ENCODE peak calls at places on chromosome 20, in ten cellular contexts. One of them, this sample, is unnamed.

GRCh38 chr20:32112862-32113261 is 3.3 kb downstream of the TM9SF4 start:
- DNase-seq in mesothelial cell of epicardium: no peak
- DNase-seq in fibroblast of pulmonary artery: no peak
- DNase-seq in progenitor cell of endocrine pancreas: no peak
- DNase-seq in PC-9: peak; percentile 9
- DNase-seq in nephron progenitor cell: no peak
- DNase-seq in body of pancreas: peak; percentile 65
- DNase-seq in cardiac muscle cell: no peak
- DNase-seq in AG10803: no peak
- DNase-seq in Peyer's patch: peak; percentile 69
- DNase-seq in this sample: no peak

GRCh38 chr20:61842011-61842410 is 223.7 kb downstream of the TAF4 start:
- DNase-seq in mesothelial cell of epicardium: no peak
- DNase-seq in fibroblast of pulmonary artery: no peak
- DNase-seq in progenitor cell of endocrine pancreas: no peak
- DNase-seq in PC-9: no peak
- DNase-seq in nephron progenitor cell: no peak
- DNase-seq in body of pancreas: no peak
- DNase-seq in cardiac muscle cell: peak; percentile 2
- DNase-seq in AG10803: no peak
- DNase-seq in Peyer's patch: peak; percentile 15
- DNase-seq in this sample: no peak

GRCh38 chr20:32470025-32470861 is 112.1 kb downstream of the ASXL1 start:
- DNase-seq in mesothelial cell of epicardium: no peak
- DNase-seq in fibroblast of pulmonary artery: peak; percentile 87
- DNase-seq in progenitor cell of endocrine pancreas: no peak
- DNase-seq in PC-9: no peak
- DNase-seq in nephron progenitor cell: peak; percentile 60
- DNase-seq in body of pancreas: peak; percentile 39
- DNase-seq in cardiac muscle cell: peak; percentile 38
- DNase-seq in AG10803: peak; percentile 33
- DNase-seq in Peyer's patch: no peak
- DNase-seq in this sample: peak; percentile 68

GRCh38 chr20:6665621-6666345 is 101.7 kb upstream of the BMP2 start:
- DNase-seq in mesothelial cell of epicardium: no peak
- DNase-seq in fibroblast of pulmonary artery: no peak
- DNase-seq in progenitor cell of endocrine pancreas: no peak
- DNase-seq in PC-9: no peak
- DNase-seq in nephron progenitor cell: no peak
- DNase-seq in body of pancreas: no peak
- DNase-seq in cardiac muscle cell: peak; percentile 28
- DNase-seq in AG10803: peak; percentile 17
- DNase-seq in Peyer's patch: no peak
- DNase-seq in this sample: no peak

GRCh38 chr20:33791959-33792597 is 19.1 kb upstream of the CHMP4B start:
- DNase-seq in mesothelial cell of epicardium: no peak
- DNase-seq in fibroblast of pulmonary artery: peak; percentile 59
- DNase-seq in progenitor cell of endocrine pancreas: peak; percentile 64
- DNase-seq in PC-9: peak; percentile 57
- DNase-seq in nephron progenitor cell: peak; percentile 68
- DNase-seq in body of pancreas: peak; percentile 36
- DNase-seq in cardiac muscle cell: peak; percentile 43
- DNase-seq in AG10803: peak; percentile 33
- DNase-seq in Peyer's patch: peak; percentile 66
- DNase-seq in this sample: peak; percentile 71

GRCh38 chr20:22106308-22106938 is 401.0 kb downstream of the PAX1 start:
- DNase-seq in mesothelial cell of epicardium: no peak
- DNase-seq in fibroblast of pulmonary artery: peak; percentile 8
- DNase-seq in progenitor cell of endocrine pancreas: no peak
- DNase-seq in PC-9: no peak
- DNase-seq in nephron progenitor cell: no peak
- DNase-seq in body of pancreas: peak; percentile 4
- DNase-seq in cardiac muscle cell: peak; percentile 47
- DNase-seq in AG10803: peak; percentile 65
- DNase-seq in Peyer's patch: no peak
- DNase-seq in this sample: no peak

GRCh38 chr20:25284131-25284601 is 36.3 kb downstream of the PYGB start:
- DNase-seq in mesothelial cell of epicardium: no peak
- DNase-seq in fibroblast of pulmonary artery: no peak
- DNase-seq in progenitor cell of endocrine pancreas: no peak
- DNase-seq in PC-9: no peak
- DNase-seq in nephron progenitor cell: no peak
- DNase-seq in body of pancreas: peak; percentile 2
- DNase-seq in cardiac muscle cell: no peak
- DNase-seq in AG10803: no peak
- DNase-seq in Peyer's patch: peak; percentile 35
- DNase-seq in this sample: no peak

GRCh38 chr20:8782804-8783203 is 286.1 kb upstream of the PLCB4 start:
- DNase-seq in mesothelial cell of epicardium: no peak
- DNase-seq in fibroblast of pulmonary artery: peak; percentile 69
- DNase-seq in progenitor cell of endocrine pancreas: no peak
- DNase-seq in PC-9: no peak
- DNase-seq in nephron progenitor cell: no peak
- DNase-seq in body of pancreas: no peak
- DNase-seq in cardiac muscle cell: no peak
- DNase-seq in AG10803: peak; percentile 86
- DNase-seq in Peyer's patch: no peak
- DNase-seq in this sample: no peak

GRCh38 chr20:35277127-35277526 is 795 bp downstream of the MMP24OS start:
- DNase-seq in mesothelial cell of epicardium: no peak
- DNase-seq in fibroblast of pulmonary artery: no peak
- DNase-seq in progenitor cell of endocrine pancreas: no peak
- DNase-seq in PC-9: no peak
- DNase-seq in nephron progenitor cell: no peak
- DNase-seq in body of pancreas: no peak
- DNase-seq in cardiac muscle cell: no peak
- DNase-seq in AG10803: no peak
- DNase-seq in Peyer's patch: no peak
- DNase-seq in this sample: no peak

GRCh38 chr20:63810730-63811490 is 20.2 kb downstream of the ZBTB46 start:
- DNase-seq in mesothelial cell of epicardium: no peak
- DNase-seq in fibroblast of pulmonary artery: no peak
- DNase-seq in progenitor cell of endocrine pancreas: no peak
- DNase-seq in PC-9: no peak
- DNase-seq in nephron progenitor cell: no peak
- DNase-seq in body of pancreas: no peak
- DNase-seq in cardiac muscle cell: no peak
- DNase-seq in AG10803: no peak
- DNase-seq in Peyer's patch: no peak
- DNase-seq in this sample: no peak

DNA sequence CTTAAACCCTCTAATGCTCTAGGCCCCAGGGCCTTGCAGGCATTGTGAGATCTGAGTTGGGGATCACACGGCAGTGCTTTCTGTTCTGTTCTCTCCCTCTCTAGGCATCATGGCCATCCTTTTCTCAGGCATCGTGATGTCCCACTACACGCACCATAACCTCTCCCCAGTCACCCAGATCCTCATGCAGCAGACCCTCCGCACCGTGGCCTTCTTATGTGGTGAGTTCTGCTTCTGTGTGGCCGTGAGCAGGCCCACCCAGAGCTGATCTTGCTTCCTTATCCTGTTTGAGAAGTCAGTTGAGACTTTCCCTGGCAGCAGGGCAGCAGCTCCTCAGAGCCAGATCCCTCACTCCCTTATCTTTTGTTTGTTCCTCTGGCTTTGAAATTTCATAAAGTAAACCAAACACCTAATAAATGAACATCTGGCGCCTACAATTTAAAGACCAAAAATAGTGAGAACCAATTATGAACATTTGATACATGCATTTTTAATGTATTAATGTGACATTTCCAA is 40.7 kb downstream of the SPATA2 start:
- DNase-seq in mesothelial cell of epicardium: no peak
- DNase-seq in fibroblast of pulmonary artery: no peak
- DNase-seq in progenitor cell of endocrine pancreas: no peak
- DNase-seq in PC-9: no peak
- DNase-seq in nephron progenitor cell: no peak
- DNase-seq in body of pancreas: no peak
- DNase-seq in cardiac muscle cell: no peak
- DNase-seq in AG10803: no peak
- DNase-seq in Peyer's patch: no peak
- DNase-seq in this sample: no peak
- TF ChIP-seq CTCF in mesothelial cell of epicardium: no peak
- TF ChIP-seq CTCF in fibroblast of pulmonary artery: no peak
- TF ChIP-seq CTCF in progenitor cell of endocrine pancreas: no peak
- TF ChIP-seq CTCF in PC-9: no peak
- TF ChIP-seq CTCF in nephron progenitor cell: no peak
- TF ChIP-seq CTCF in body of pancreas: no peak
- TF ChIP-seq CTCF in cardiac muscle cell: no peak
- TF ChIP-seq CTCF in AG10803: no peak
- TF ChIP-seq CTCF in Peyer's patch: no peak
- TF ChIP-seq CTCF in this sample: no peak

DNA sequence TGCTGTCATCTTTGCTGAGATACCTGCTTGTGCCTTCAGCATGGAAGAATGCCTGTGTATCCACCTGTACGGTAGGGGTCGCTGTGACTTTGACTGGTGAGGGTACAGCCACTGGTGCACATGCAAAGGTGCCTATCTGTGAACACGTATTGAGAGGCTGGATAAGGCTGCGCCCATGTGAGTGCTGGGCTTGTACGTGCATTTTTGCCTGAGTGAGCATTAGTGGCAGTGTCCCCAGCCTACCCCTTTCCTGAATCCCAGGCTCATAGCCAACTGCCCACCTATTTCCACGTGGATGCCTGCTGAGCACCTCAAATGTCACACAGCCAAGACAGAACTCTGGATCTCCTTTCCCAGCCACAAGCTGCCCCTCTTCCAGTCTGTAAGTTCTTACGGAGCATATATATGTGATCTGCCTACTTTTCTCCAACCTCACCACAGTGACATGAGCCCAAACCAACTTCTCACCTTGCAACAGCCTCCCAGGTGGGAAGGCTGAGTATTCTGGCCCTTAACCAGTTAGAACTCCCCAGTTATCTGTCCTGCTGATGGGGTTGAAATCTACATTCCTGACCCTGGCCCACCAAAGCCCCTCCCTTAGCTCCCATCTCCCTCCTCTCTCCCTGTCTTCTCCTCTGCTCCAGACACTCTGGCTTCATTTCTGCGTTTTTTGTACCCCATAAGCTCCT is 1.1 kb upstream of the SLC2A10 start:
- DNase-seq in mesothelial cell of epicardium: no peak
- DNase-seq in fibroblast of pulmonary artery: no peak
- DNase-seq in progenitor cell of endocrine pancreas: no peak
- DNase-seq in PC-9: no peak
- DNase-seq in nephron progenitor cell: no peak
- DNase-seq in body of pancreas: peak; percentile 84
- DNase-seq in cardiac muscle cell: no peak
- DNase-seq in AG10803: no peak
- DNase-seq in Peyer's patch: no peak
- DNase-seq in this sample: no peak
- TF ChIP-seq CTCF in mesothelial cell of epicardium: peak; percentile 46
- TF ChIP-seq CTCF in fibroblast of pulmonary artery: peak; percentile 15
- TF ChIP-seq CTCF in progenitor cell of endocrine pancreas: peak; percentile 53
- TF ChIP-seq CTCF in PC-9: no peak
- TF ChIP-seq CTCF in nephron progenitor cell: peak; percentile 20
- TF ChIP-seq CTCF in body of pancreas: peak; percentile 45
- TF ChIP-seq CTCF in cardiac muscle cell: peak; percentile 5
- TF ChIP-seq CTCF in AG10803: peak; percentile 0
- TF ChIP-seq CTCF in Peyer's patch: no peak
- TF ChIP-seq CTCF in this sample: peak; percentile 22

DNA sequence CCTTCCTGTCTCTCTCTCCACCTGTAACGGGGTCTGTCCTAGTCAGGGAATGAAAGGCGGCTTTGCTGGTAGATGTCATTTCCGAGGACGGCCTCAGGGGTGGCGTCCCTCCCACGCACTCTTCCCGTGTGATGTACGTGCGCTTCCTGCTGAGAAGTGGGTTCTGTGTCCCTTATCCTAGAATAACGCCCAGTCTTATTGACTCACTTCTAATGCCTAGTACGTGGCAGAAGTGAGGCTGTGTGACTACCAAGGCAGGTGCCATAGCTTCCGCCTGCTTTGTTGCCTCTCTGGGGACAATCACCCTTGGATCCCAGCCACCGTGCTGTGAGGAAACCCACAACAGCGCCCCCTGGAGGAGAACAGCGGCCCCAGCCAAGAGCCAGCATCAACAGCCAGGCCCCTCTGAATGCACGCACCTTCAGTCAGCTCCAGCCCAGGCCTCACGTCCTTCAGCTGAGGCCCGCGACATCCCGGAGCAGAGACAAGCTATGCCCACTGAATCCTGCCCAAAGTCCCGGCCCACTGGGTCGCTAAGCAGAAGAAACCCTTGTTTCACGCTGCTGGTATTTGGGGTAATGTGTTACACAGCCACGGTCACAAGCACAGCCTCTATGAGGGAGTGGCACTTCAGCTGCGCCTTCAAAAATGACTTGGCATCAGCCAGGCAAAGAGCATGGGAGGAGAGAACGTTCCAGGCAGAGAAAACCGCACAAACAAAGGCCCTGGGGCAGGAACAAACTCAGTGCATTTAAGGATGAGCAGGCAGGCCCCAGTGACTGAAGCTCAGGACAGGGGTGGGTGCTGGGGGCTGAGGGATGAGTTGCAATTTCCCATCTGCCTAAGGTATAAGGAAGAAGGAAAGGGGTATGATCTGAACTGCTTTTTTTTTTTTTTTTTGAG is 224.2 kb downstream of the NFATC2 start:
- DNase-seq in mesothelial cell of epicardium: peak; percentile 44
- DNase-seq in fibroblast of pulmonary artery: no peak
- DNase-seq in progenitor cell of endocrine pancreas: peak; percentile 70
- DNase-seq in PC-9: peak; percentile 22
- DNase-seq in nephron progenitor cell: peak; percentile 84
- DNase-seq in body of pancreas: peak; percentile 53
- DNase-seq in cardiac muscle cell: peak; percentile 84
- DNase-seq in AG10803: no peak
- DNase-seq in Peyer's patch: peak; percentile 69
- DNase-seq in this sample: peak; percentile 82
- TF ChIP-seq CTCF in mesothelial cell of epicardium: peak; percentile 79
- TF ChIP-seq CTCF in fibroblast of pulmonary artery: peak; percentile 54
- TF ChIP-seq CTCF in progenitor cell of endocrine pancreas: peak; percentile 78
- TF ChIP-seq CTCF in PC-9: peak; percentile 75
- TF ChIP-seq CTCF in nephron progenitor cell: peak; percentile 66
- TF ChIP-seq CTCF in body of pancreas: peak; percentile 21
- TF ChIP-seq CTCF in cardiac muscle cell: peak; percentile 75
- TF ChIP-seq CTCF in AG10803: peak; percentile 40
- TF ChIP-seq CTCF in Peyer's patch: no peak
- TF ChIP-seq CTCF in this sample: peak; percentile 86

DNA sequence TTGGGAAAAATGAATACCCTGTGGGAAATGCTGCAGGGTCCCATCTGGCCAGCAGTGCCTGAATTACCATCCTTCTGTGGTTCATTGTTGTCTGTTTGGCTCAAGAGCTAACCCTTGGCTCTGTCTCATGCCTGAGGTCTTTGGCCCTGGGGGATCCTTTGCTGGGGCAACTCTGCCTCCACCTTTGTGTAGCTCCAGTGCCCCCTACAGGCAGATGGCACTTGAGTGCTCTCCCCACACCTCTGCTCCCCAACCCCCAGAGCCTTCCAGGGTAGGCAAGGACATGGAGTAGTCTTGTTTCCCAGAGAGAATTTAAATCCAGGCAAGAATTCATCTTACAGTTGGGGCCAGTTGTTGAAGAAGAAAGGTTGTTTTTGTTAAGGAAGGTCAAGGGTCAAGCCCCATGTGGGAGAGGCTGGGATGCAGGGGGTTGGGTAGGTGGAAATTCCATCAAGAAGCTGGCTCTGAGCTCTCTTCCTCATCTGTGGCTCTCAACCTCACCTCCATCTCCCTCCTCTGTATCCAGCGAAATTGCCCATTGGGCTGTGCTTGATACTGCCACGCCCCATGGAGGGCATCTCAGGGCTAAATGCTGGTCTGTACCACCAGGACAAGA is 44.2 kb downstream of the ZNF831 start:
- DNase-seq in mesothelial cell of epicardium: no peak
- DNase-seq in fibroblast of pulmonary artery: peak; percentile 4
- DNase-seq in progenitor cell of endocrine pancreas: no peak
- DNase-seq in PC-9: no peak
- DNase-seq in nephron progenitor cell: peak; percentile 46
- DNase-seq in body of pancreas: peak; percentile 47
- DNase-seq in cardiac muscle cell: peak; percentile 71
- DNase-seq in AG10803: peak; percentile 15
- DNase-seq in Peyer's patch: peak; percentile 74
- DNase-seq in this sample: peak; percentile 69
- TF ChIP-seq CTCF in mesothelial cell of epicardium: no peak
- TF ChIP-seq CTCF in fibroblast of pulmonary artery: peak; percentile 18
- TF ChIP-seq CTCF in progenitor cell of endocrine pancreas: peak; percentile 49
- TF ChIP-seq CTCF in PC-9: peak; percentile 53
- TF ChIP-seq CTCF in nephron progenitor cell: peak; percentile 43
- TF ChIP-seq CTCF in body of pancreas: no peak
- TF ChIP-seq CTCF in cardiac muscle cell: peak; percentile 33
- TF ChIP-seq CTCF in AG10803: peak; percentile 37
- TF ChIP-seq CTCF in Peyer's patch: peak; percentile 27
- TF ChIP-seq CTCF in this sample: peak; percentile 48